ENCODE peak calls at places on chromosomes 6 and 20, in ten cellular contexts. One of them, this sample, is unnamed.

GRCh38 chr6:111572216-111572706 is 33.4 kb downstream of the TRAF3IP2 start:
- DNase-seq in pancreas: no peak
- DNase-seq in HepG2: peak; percentile 97
- DNase-seq in brain microvascular endothelial cell: no peak
- DNase-seq in upper lobe of right lung: no peak
- DNase-seq in cardiac fibroblast: no peak
- DNase-seq in GM12865: no peak
- DNase-seq in adrenal gland: no peak
- DNase-seq in fibroblast of mammary gland: no peak
- DNase-seq in kidney: no peak
- DNase-seq in this sample: no peak

GRCh38 chr6:129448965-129449364 is 261.0 kb downstream of the ARHGAP18 start:
- DNase-seq in pancreas: no peak
- DNase-seq in HepG2: no peak
- DNase-seq in brain microvascular endothelial cell: no peak
- DNase-seq in upper lobe of right lung: no peak
- DNase-seq in cardiac fibroblast: no peak
- DNase-seq in GM12865: peak; percentile 59
- DNase-seq in adrenal gland: no peak
- DNase-seq in fibroblast of mammary gland: no peak
- DNase-seq in kidney: no peak
- DNase-seq in this sample: no peak

GRCh38 chr6:139982652-139983051 is 608.2 kb upstream of the CITED2 start:
- DNase-seq in pancreas: no peak
- DNase-seq in HepG2: no peak
- DNase-seq in brain microvascular endothelial cell: peak; percentile 68
- DNase-seq in upper lobe of right lung: no peak
- DNase-seq in cardiac fibroblast: peak; percentile 64
- DNase-seq in GM12865: no peak
- DNase-seq in adrenal gland: no peak
- DNase-seq in fibroblast of mammary gland: peak; percentile 87
- DNase-seq in kidney: no peak
- DNase-seq in this sample: no peak

GRCh38 chr6:91782789-91783188 is 1195.9 kb upstream of the MAP3K7 start:
- DNase-seq in pancreas: no peak
- DNase-seq in HepG2: no peak
- DNase-seq in brain microvascular endothelial cell: no peak
- DNase-seq in upper lobe of right lung: no peak
- DNase-seq in cardiac fibroblast: no peak
- DNase-seq in GM12865: no peak
- DNase-seq in adrenal gland: no peak
- DNase-seq in fibroblast of mammary gland: no peak
- DNase-seq in kidney: no peak
- DNase-seq in this sample: no peak

GRCh38 chr6:118260833-118261232 is 287.3 kb upstream of the PLN start:
- DNase-seq in pancreas: no peak
- DNase-seq in HepG2: no peak
- DNase-seq in brain microvascular endothelial cell: no peak
- DNase-seq in upper lobe of right lung: no peak
- DNase-seq in cardiac fibroblast: no peak
- DNase-seq in GM12865: no peak
- DNase-seq in adrenal gland: no peak
- DNase-seq in fibroblast of mammary gland: peak; percentile 32
- DNase-seq in kidney: no peak
- DNase-seq in this sample: no peak

GRCh38 chr6:63802606-63803206 is 167.1 kb downstream of the PHF3 start:
- DNase-seq in pancreas: no peak
- DNase-seq in HepG2: peak; percentile 31
- DNase-seq in brain microvascular endothelial cell: peak; percentile 39
- DNase-seq in upper lobe of right lung: no peak
- DNase-seq in cardiac fibroblast: peak; percentile 65
- DNase-seq in GM12865: peak; percentile 29
- DNase-seq in adrenal gland: no peak
- DNase-seq in fibroblast of mammary gland: peak; percentile 63
- DNase-seq in kidney: no peak
- DNase-seq in this sample: no peak

GRCh38 chr20:668050-668449 is 7.6 kb downstream of the SCRT2 start:
- DNase-seq in pancreas: no peak
- DNase-seq in HepG2: no peak
- DNase-seq in brain microvascular endothelial cell: no peak
- DNase-seq in upper lobe of right lung: no peak
- DNase-seq in cardiac fibroblast: no peak
- DNase-seq in GM12865: no peak
- DNase-seq in adrenal gland: no peak
- DNase-seq in fibroblast of mammary gland: no peak
- DNase-seq in kidney: peak; percentile 1
- DNase-seq in this sample: no peak

GRCh38 chr6:7111095-7111690 is 3.4 kb downstream of the RREB1 start:
- DNase-seq in pancreas: no peak
- DNase-seq in HepG2: no peak
- DNase-seq in brain microvascular endothelial cell: no peak
- DNase-seq in upper lobe of right lung: no peak
- DNase-seq in cardiac fibroblast: no peak
- DNase-seq in GM12865: no peak
- DNase-seq in adrenal gland: no peak
- DNase-seq in fibroblast of mammary gland: no peak
- DNase-seq in kidney: no peak
- DNase-seq in this sample: no peak

GRCh38 chr20:50580016-50580747 is 70.0 kb downstream of the PTPN1 start:
- DNase-seq in pancreas: peak; percentile 34
- DNase-seq in HepG2: peak; percentile 70
- DNase-seq in brain microvascular endothelial cell: no peak
- DNase-seq in upper lobe of right lung: no peak
- DNase-seq in cardiac fibroblast: peak; percentile 63
- DNase-seq in GM12865: peak; percentile 57
- DNase-seq in adrenal gland: peak; percentile 81
- DNase-seq in fibroblast of mammary gland: peak; percentile 59
- DNase-seq in kidney: peak; percentile 88
- DNase-seq in this sample: peak; percentile 60

GRCh38 chr6:145838305-145838704 is 23.7 kb upstream of the FBXO30 start:
- DNase-seq in pancreas: no peak
- DNase-seq in HepG2: no peak
- DNase-seq in brain microvascular endothelial cell: no peak
- DNase-seq in upper lobe of right lung: no peak
- DNase-seq in cardiac fibroblast: no peak
- DNase-seq in GM12865: no peak
- DNase-seq in adrenal gland: no peak
- DNase-seq in fibroblast of mammary gland: no peak
- DNase-seq in kidney: no peak
- DNase-seq in this sample: no peak
- H3K4me3 ChIP-seq in pancreas: no peak overlapping the region
- H3K4me3 ChIP-seq in HepG2: no peak overlapping the region
- H3K4me3 ChIP-seq in brain microvascular endothelial cell: no peak overlapping the region
- H3K4me3 ChIP-seq in upper lobe of right lung: no peak overlapping the region
- H3K4me3 ChIP-seq in cardiac fibroblast: no peak overlapping the region
- H3K4me3 ChIP-seq in GM12865: no peak overlapping the region
- H3K4me3 ChIP-seq in adrenal gland: no peak overlapping the region
- H3K4me3 ChIP-seq in fibroblast of mammary gland: no peak overlapping the region
- H3K4me3 ChIP-seq in kidney: no peak overlapping the region
- H3K4me3 ChIP-seq in this sample: no peak overlapping the region

GRCh38 chr6:37170273-37171140 is 555 bp downstream of the PIM1 start:
- DNase-seq in pancreas: no peak
- DNase-seq in HepG2: no peak
- DNase-seq in brain microvascular endothelial cell: peak; percentile 35
- DNase-seq in upper lobe of right lung: peak; percentile 84
- DNase-seq in cardiac fibroblast: peak; percentile 28
- DNase-seq in GM12865: peak; percentile 68
- DNase-seq in adrenal gland: peak; percentile 68
- DNase-seq in fibroblast of mammary gland: no peak
- DNase-seq in kidney: peak; percentile 93
- DNase-seq in this sample: peak; percentile 80
- TF ChIP-seq CTCF in pancreas: no peak
- TF ChIP-seq CTCF in HepG2: peak; percentile 19
- TF ChIP-seq CTCF in brain microvascular endothelial cell: peak; percentile 41
- TF ChIP-seq CTCF in upper lobe of right lung: peak; percentile 32
- TF ChIP-seq CTCF in cardiac fibroblast: peak; percentile 24
- TF ChIP-seq CTCF in GM12865: no peak
- TF ChIP-seq CTCF in adrenal gland: peak; percentile 9
- TF ChIP-seq CTCF in fibroblast of mammary gland: no peak
- TF ChIP-seq CTCF in kidney: no peak
- TF ChIP-seq CTCF in this sample: peak; percentile 23

DNA sequence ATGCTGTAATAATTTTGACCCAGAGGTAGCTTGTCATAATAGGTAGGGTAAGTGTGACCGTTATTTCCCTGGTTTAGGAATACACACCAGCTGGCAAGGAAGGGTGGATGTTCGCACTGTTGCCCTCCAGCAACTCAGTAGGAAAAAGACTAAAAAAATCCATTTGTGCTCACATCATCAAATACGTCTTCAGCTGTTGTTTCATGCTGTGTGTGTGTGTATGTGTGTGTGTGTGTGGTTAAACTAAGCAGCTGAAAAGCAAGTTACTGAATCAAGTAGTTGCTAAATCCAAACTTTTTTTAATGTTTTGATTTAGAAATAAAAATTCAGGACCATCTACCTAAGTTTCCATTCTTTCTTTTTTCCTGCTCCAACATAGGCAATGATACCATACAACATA is 218.6 kb downstream of the TRDN start:
- DNase-seq in pancreas: no peak
- DNase-seq in HepG2: no peak
- DNase-seq in brain microvascular endothelial cell: no peak
- DNase-seq in upper lobe of right lung: no peak
- DNase-seq in cardiac fibroblast: no peak
- DNase-seq in GM12865: no peak
- DNase-seq in adrenal gland: no peak
- DNase-seq in fibroblast of mammary gland: peak; percentile 4
- DNase-seq in kidney: no peak
- DNase-seq in this sample: no peak
- H3K4me3 ChIP-seq in pancreas: no peak overlapping the region
- H3K4me3 ChIP-seq in HepG2: no peak overlapping the region
- H3K4me3 ChIP-seq in brain microvascular endothelial cell: no peak overlapping the region
- H3K4me3 ChIP-seq in upper lobe of right lung: no peak overlapping the region
- H3K4me3 ChIP-seq in cardiac fibroblast: no peak overlapping the region
- H3K4me3 ChIP-seq in GM12865: no peak overlapping the region
- H3K4me3 ChIP-seq in adrenal gland: no peak overlapping the region
- H3K4me3 ChIP-seq in fibroblast of mammary gland: no peak overlapping the region
- H3K4me3 ChIP-seq in kidney: no peak overlapping the region
- H3K4me3 ChIP-seq in this sample: no peak overlapping the region

GRCh38 chr6:26054937-26055669 is 32.1 kb upstream of the HFE start:
- DNase-seq in pancreas: peak; percentile 94
- DNase-seq in HepG2: peak; percentile 97
- DNase-seq in brain microvascular endothelial cell: peak; percentile 97
- DNase-seq in upper lobe of right lung: peak; percentile 84
- DNase-seq in cardiac fibroblast: peak; percentile 98
- DNase-seq in GM12865: peak; percentile 97
- DNase-seq in adrenal gland: peak; percentile 93
- DNase-seq in fibroblast of mammary gland: peak; percentile 96
- DNase-seq in kidney: peak; percentile 93
- DNase-seq in this sample: peak; percentile 86
- TF ChIP-seq CTCF in pancreas: no peak
- TF ChIP-seq CTCF in HepG2: peak; percentile 32
- TF ChIP-seq CTCF in brain microvascular endothelial cell: peak; percentile 17
- TF ChIP-seq CTCF in upper lobe of right lung: no peak
- TF ChIP-seq CTCF in cardiac fibroblast: no peak
- TF ChIP-seq CTCF in GM12865: no peak
- TF ChIP-seq CTCF in adrenal gland: peak; percentile 27
- TF ChIP-seq CTCF in fibroblast of mammary gland: no peak
- TF ChIP-seq CTCF in kidney: no peak
- TF ChIP-seq CTCF in this sample: no peak

GRCh38 chr6:82362144-82362543 is 1.5 kb upstream of the TPBG start:
- DNase-seq in pancreas: no peak
- DNase-seq in HepG2: no peak
- DNase-seq in brain microvascular endothelial cell: no peak
- DNase-seq in upper lobe of right lung: no peak
- DNase-seq in cardiac fibroblast: peak; percentile 20
- DNase-seq in GM12865: no peak
- DNase-seq in adrenal gland: no peak
- DNase-seq in fibroblast of mammary gland: peak; percentile 33
- DNase-seq in kidney: no peak
- DNase-seq in this sample: no peak

GRCh38 chr6:82363368-82364086 is at the start of gene TPBG:
- DNase-seq in pancreas: peak; percentile 66
- DNase-seq in HepG2: peak; percentile 27
- DNase-seq in brain microvascular endothelial cell: peak; percentile 47
- DNase-seq in upper lobe of right lung: peak; percentile 78
- DNase-seq in cardiac fibroblast: peak; percentile 92
- DNase-seq in GM12865: peak; percentile 72
- DNase-seq in adrenal gland: peak; percentile 16
- DNase-seq in fibroblast of mammary gland: peak; percentile 93
- DNase-seq in kidney: peak; percentile 90
- DNase-seq in this sample: peak; percentile 59

GRCh38 chr6:82365011-82365751 is 1.6 kb downstream of the TPBG start:
- DNase-seq in pancreas: peak; percentile 32
- DNase-seq in HepG2: no peak
- DNase-seq in brain microvascular endothelial cell: peak; percentile 6
- DNase-seq in upper lobe of right lung: peak; percentile 71
- DNase-seq in cardiac fibroblast: peak; percentile 44
- DNase-seq in GM12865: peak; percentile 26
- DNase-seq in adrenal gland: peak; percentile 13
- DNase-seq in fibroblast of mammary gland: no peak
- DNase-seq in kidney: peak; percentile 82
- DNase-seq in this sample: peak; percentile 53

GRCh38 chr6:82362868-82363267 is 749 bp upstream of the TPBG start:
- DNase-seq in pancreas: no peak
- DNase-seq in HepG2: no peak
- DNase-seq in brain microvascular endothelial cell: peak; percentile 17
- DNase-seq in upper lobe of right lung: no peak
- DNase-seq in cardiac fibroblast: peak; percentile 94
- DNase-seq in GM12865: no peak
- DNase-seq in adrenal gland: no peak
- DNase-seq in fibroblast of mammary gland: peak; percentile 98
- DNase-seq in kidney: no peak
- DNase-seq in this sample: no peak

GRCh38 chr6:82364087-82365010 is 732 bp downstream of the TPBG start:
- DNase-seq in pancreas: peak; percentile 57
- DNase-seq in HepG2: no peak
- DNase-seq in brain microvascular endothelial cell: peak; percentile 18
- DNase-seq in upper lobe of right lung: peak; percentile 82
- DNase-seq in cardiac fibroblast: peak; percentile 77
- DNase-seq in GM12865: peak; percentile 60
- DNase-seq in adrenal gland: peak; percentile 27
- DNase-seq in fibroblast of mammary gland: peak; percentile 60
- DNase-seq in kidney: peak; percentile 88
- DNase-seq in this sample: peak; percentile 63
- H3K4me3 ChIP-seq in pancreas: peak overlapping the region; percentile 77
- H3K4me3 ChIP-seq in HepG2: peak overlapping the region; percentile 73
- H3K4me3 ChIP-seq in brain microvascular endothelial cell: peak overlapping the region; percentile 82
- H3K4me3 ChIP-seq in upper lobe of right lung: peak overlapping the region; percentile 71
- H3K4me3 ChIP-seq in cardiac fibroblast: peak overlapping the region; percentile 92
- H3K4me3 ChIP-seq in GM12865: peak overlapping the region; percentile 68
- H3K4me3 ChIP-seq in adrenal gland: no peak overlapping the region
- H3K4me3 ChIP-seq in fibroblast of mammary gland: peak overlapping the region; percentile 79
- H3K4me3 ChIP-seq in kidney: peak overlapping the region; percentile 76
- H3K4me3 ChIP-seq in this sample: peak overlapping the region; percentile 71

This sample was measured in lower lobe of right lung.